ENCODE peak calls at places on chromosomes 7 and 10, in four cellular contexts. N, U, Z and D are unnamed samples.

GRCh38 chr7:5773661-5774086 is 7.8 kb downstream of the RNF216 start:
- DNase-seq in Z (no peak), U (no peak), N (no peak), D (no peak)

GRCh38 chr7:43105521-43106120 is 6.8 kb upstream of the HECW1 start:
- DNase-seq in U (no peak), Z (no peak), N (no peak), D (no peak)

GRCh38 chr7:99039384-99039891 is 104.5 kb downstream of the SMURF1 start:
- DNase-seq in Z (no peak), U (no peak), N (no peak), D (no peak)

GRCh38 chr10:117956972-117957371 is 89.8 kb downstream of the RAB11FIP2 start:
- DNase-seq in U (no peak), Z (no peak), N (no peak), D (no peak)

GRCh38 chr7:65967361-65968155 is 14.5 kb downstream of the GUSB start:
- DNase-seq in N (peak; percentile 67), Z (no peak), U (no peak), D (peak; percentile 75)

GRCh38 chr10:78963074-78964034 is 105.4 kb upstream of the ZMIZ1 start:
- DNase-seq in Z (peak; percentile 71), U (no peak), N (no peak), D (no peak)

GRCh38 chr10:12872577-12872976 is 128.9 kb downstream of the CCDC3 start:
- DNase-seq in Z (no peak), U (no peak), N (no peak), D (no peak)

GRCh38 chr10:62559481-62560206 is 185.5 kb downstream of the ZNF365 start:
- DNase-seq in U (no peak), Z (no peak), N (no peak), D (no peak)

GRCh38 chr7:44375236-44375699 is 49.9 kb upstream of the CAMK2B start:
- DNase-seq in N (no peak), U (no peak), Z (no peak), D (peak; percentile 82)

GRCh38 chr10:106267591-106267990 is 896.9 kb downstream of the SORCS1 start:
- DNase-seq in N (no peak), Z (no peak), U (no peak), D (peak; percentile 86)

GRCh38 chr7:137661634-137662033 is 185.1 kb downstream of the DGKI start:
- DNase-seq in U (no peak), N (no peak), Z (no peak), D (no peak)

GRCh38 chr10:55374060-55374459 is 573.0 kb upstream of the PCDH15 start:
- DNase-seq in Z (no peak), U (no peak), N (no peak), D (no peak)

GRCh38 chr7:107668296-107668695 is 7.7 kb downstream of the SLC26A4 start:
- DNase-seq in Z (no peak), N (no peak), U (no peak), D (no peak)

GRCh38 chr7:18700147-18700546 is 204.6 kb downstream of the HDAC9 start:
- DNase-seq in N (no peak), Z (no peak), U (no peak), D (no peak)

GRCh38 chr7:127897704-127898454 is 133.4 kb downstream of the LRRC4 start:
- DNase-seq in U (no peak), N (no peak), Z (no peak), D (no peak)

GRCh38 chr10:113522460-113522859 is 30.4 kb upstream of the HABP2 start:
- DNase-seq in N (no peak), U (no peak), Z (no peak), D (no peak)

GRCh38 chr10:11898372-11899066 is 75.4 kb downstream of the PROSER2 start:
- DNase-seq in Z (no peak), U (no peak), N (peak; percentile 14), D (peak; percentile 69)

GRCh38 chr7:110754649-110755048 is 336.3 kb upstream of the LRRN3 start:
- DNase-seq in Z (no peak), U (no peak), N (no peak), D (no peak)

GRCh38 chr10:123633106-123633505 is 33.0 kb upstream of the GPR26 start:
- DNase-seq in N (no peak), U (no peak), Z (no peak), D (no peak)

GRCh38 chr10:127485153-127485857 is 63.8 kb upstream of the NPS start:
- DNase-seq in Z (no peak), U (no peak), N (no peak), D (no peak)

GRCh38 chr10:33273295-33274002 is 61.0 kb downstream of the NRP1 start:
- DNase-seq in Z (peak; percentile 42), N (peak; percentile 87), U (no peak), D (peak; percentile 92)